ENCODE peak calls at places on chromosome 20, in eight cellular contexts. One of them, this sample, is unnamed.

GRCh38 chr20:47785321-47785899 is at the start of gene SULF2:
- DNase-seq in CD8-positive, alpha-beta T cell: no peak
- DNase-seq in fibroblast of the aortic adventitia: no peak
- DNase-seq in SIG-M5: no peak
- DNase-seq in activated CD4-positive, alpha-beta memory T cell treated with anti-CD3 and anti-CD28 coated beads for 36 hours: no peak
- DNase-seq in heart left ventricle: peak
- DNase-seq in GM10248: no peak
- DNase-seq in ACHN: peak
- DNase-seq in this sample: no peak

GRCh38 chr20:59019217-59019616 is at the start of gene TUBB1:
- DNase-seq in CD8-positive, alpha-beta T cell: no peak
- DNase-seq in activated CD4-positive, alpha-beta memory T cell treated with anti-CD3 and anti-CD28 coated beads for 36 hours: no peak
- DNase-seq in fibroblast of the aortic adventitia: no peak
- DNase-seq in heart left ventricle: no peak
- DNase-seq in ACHN: no peak
- DNase-seq in GM10248: no peak
- DNase-seq in SIG-M5: no peak
- DNase-seq in this sample: no peak

GRCh38 chr20:36314734-36315544 is 8.8 kb downstream of the DLGAP4 start:
- DNase-seq in fibroblast of the aortic adventitia: no peak
- DNase-seq in ACHN: no peak
- DNase-seq in CD8-positive, alpha-beta T cell: no peak
- DNase-seq in heart left ventricle: no peak
- DNase-seq in activated CD4-positive, alpha-beta memory T cell treated with anti-CD3 and anti-CD28 coated beads for 36 hours: peak
- DNase-seq in SIG-M5: no peak
- DNase-seq in GM10248: no peak
- DNase-seq in this sample: no peak

GRCh38 chr20:44407402-44408184 is 52.1 kb downstream of the HNF4A start:
- DNase-seq in GM10248: no peak
- DNase-seq in heart left ventricle: no peak
- DNase-seq in SIG-M5: no peak
- DNase-seq in ACHN: peak
- DNase-seq in CD8-positive, alpha-beta T cell: no peak
- DNase-seq in activated CD4-positive, alpha-beta memory T cell treated with anti-CD3 and anti-CD28 coated beads for 36 hours: no peak
- DNase-seq in fibroblast of the aortic adventitia: peak
- DNase-seq in this sample: peak

GRCh38 chr20:20859510-20859909 is 147.1 kb upstream of the RALGAPA2 start:
- DNase-seq in fibroblast of the aortic adventitia: no peak
- DNase-seq in SIG-M5: no peak
- DNase-seq in heart left ventricle: no peak
- DNase-seq in ACHN: no peak
- DNase-seq in CD8-positive, alpha-beta T cell: no peak
- DNase-seq in GM10248: no peak
- DNase-seq in activated CD4-positive, alpha-beta memory T cell treated with anti-CD3 and anti-CD28 coated beads for 36 hours: no peak
- DNase-seq in this sample: no peak

GRCh38 chr20:38843346-38843745 is 37.8 kb downstream of the PPP1R16B start:
- DNase-seq in activated CD4-positive, alpha-beta memory T cell treated with anti-CD3 and anti-CD28 coated beads for 36 hours: peak
- DNase-seq in ACHN: no peak
- DNase-seq in SIG-M5: no peak
- DNase-seq in heart left ventricle: no peak
- DNase-seq in CD8-positive, alpha-beta T cell: no peak
- DNase-seq in fibroblast of the aortic adventitia: no peak
- DNase-seq in GM10248: no peak
- DNase-seq in this sample: no peak

GRCh38 chr20:48776306-48776705 is 51.5 kb downstream of the PREX1 start:
- DNase-seq in ACHN: no peak
- DNase-seq in GM10248: no peak
- DNase-seq in fibroblast of the aortic adventitia: peak
- DNase-seq in SIG-M5: no peak
- DNase-seq in activated CD4-positive, alpha-beta memory T cell treated with anti-CD3 and anti-CD28 coated beads for 36 hours: peak
- DNase-seq in CD8-positive, alpha-beta T cell: no peak
- DNase-seq in heart left ventricle: no peak
- DNase-seq in this sample: no peak

GRCh38 chr20:46699651-46700359 is 9.6 kb upstream of the SLC2A10 start:
- DNase-seq in heart left ventricle: no peak
- DNase-seq in GM10248: no peak
- DNase-seq in CD8-positive, alpha-beta T cell: no peak
- DNase-seq in activated CD4-positive, alpha-beta memory T cell treated with anti-CD3 and anti-CD28 coated beads for 36 hours: no peak
- DNase-seq in SIG-M5: no peak
- DNase-seq in ACHN: peak
- DNase-seq in fibroblast of the aortic adventitia: peak
- DNase-seq in this sample: no peak

GRCh38 chr20:18623156-18623555 is 35.3 kb downstream of the DTD1 start:
- DNase-seq in activated CD4-positive, alpha-beta memory T cell treated with anti-CD3 and anti-CD28 coated beads for 36 hours: no peak
- DNase-seq in fibroblast of the aortic adventitia: no peak
- DNase-seq in ACHN: no peak
- DNase-seq in SIG-M5: no peak
- DNase-seq in heart left ventricle: no peak
- DNase-seq in GM10248: no peak
- DNase-seq in CD8-positive, alpha-beta T cell: no peak
- DNase-seq in this sample: no peak

GRCh38 chr20:13397300-13397724 is 176.2 kb downstream of the ISM1 start:
- DNase-seq in fibroblast of the aortic adventitia: peak
- DNase-seq in GM10248: no peak
- DNase-seq in SIG-M5: no peak
- DNase-seq in ACHN: no peak
- DNase-seq in heart left ventricle: no peak
- DNase-seq in CD8-positive, alpha-beta T cell: no peak
- DNase-seq in activated CD4-positive, alpha-beta memory T cell treated with anti-CD3 and anti-CD28 coated beads for 36 hours: no peak
- DNase-seq in this sample: no peak

GRCh38 chr20:21504323-21504722 is 9.5 kb downstream of the NKX2-2 start:
- DNase-seq in ACHN: no peak
- DNase-seq in SIG-M5: no peak
- DNase-seq in activated CD4-positive, alpha-beta memory T cell treated with anti-CD3 and anti-CD28 coated beads for 36 hours: no peak
- DNase-seq in GM10248: no peak
- DNase-seq in heart left ventricle: no peak
- DNase-seq in CD8-positive, alpha-beta T cell: no peak
- DNase-seq in fibroblast of the aortic adventitia: no peak
- DNase-seq in this sample: no peak

GRCh38 chr20:48594533-48594932 is 233.3 kb downstream of the PREX1 start:
- DNase-seq in GM10248: no peak
- DNase-seq in heart left ventricle: no peak
- DNase-seq in ACHN: no peak
- DNase-seq in CD8-positive, alpha-beta T cell: no peak
- DNase-seq in SIG-M5: no peak
- DNase-seq in activated CD4-positive, alpha-beta memory T cell treated with anti-CD3 and anti-CD28 coated beads for 36 hours: no peak
- DNase-seq in fibroblast of the aortic adventitia: no peak
- DNase-seq in this sample: no peak

GRCh38 chr20:59022754-59023153 is 3.5 kb downstream of the TUBB1 start:
- DNase-seq in fibroblast of the aortic adventitia: no peak
- DNase-seq in heart left ventricle: no peak
- DNase-seq in CD8-positive, alpha-beta T cell: no peak
- DNase-seq in activated CD4-positive, alpha-beta memory T cell treated with anti-CD3 and anti-CD28 coated beads for 36 hours: no peak
- DNase-seq in SIG-M5: no peak
- DNase-seq in GM10248: no peak
- DNase-seq in ACHN: no peak
- DNase-seq in this sample: no peak

GRCh38 chr20:63372971-63373885 is 12.1 kb upstream of the CHRNA4 start:
- DNase-seq in activated CD4-positive, alpha-beta memory T cell treated with anti-CD3 and anti-CD28 coated beads for 36 hours: no peak
- DNase-seq in fibroblast of the aortic adventitia: no peak
- DNase-seq in GM10248: no peak
- DNase-seq in heart left ventricle: no peak
- DNase-seq in CD8-positive, alpha-beta T cell: no peak
- DNase-seq in ACHN: no peak
- DNase-seq in SIG-M5: no peak
- DNase-seq in this sample: no peak

GRCh38 chr20:46367967-46368901 is 38.2 kb downstream of the ELMO2 start:
- DNase-seq in activated CD4-positive, alpha-beta memory T cell treated with anti-CD3 and anti-CD28 coated beads for 36 hours: peak
- DNase-seq in ACHN: no peak
- DNase-seq in fibroblast of the aortic adventitia: no peak
- DNase-seq in GM10248: no peak
- DNase-seq in CD8-positive, alpha-beta T cell: no peak
- DNase-seq in SIG-M5: no peak
- DNase-seq in heart left ventricle: no peak
- DNase-seq in this sample: peak

GRCh38 chr20:62795023-62795761 is 1.1 kb upstream of the MRGBP start:
- DNase-seq in CD8-positive, alpha-beta T cell: peak
- DNase-seq in activated CD4-positive, alpha-beta memory T cell treated with anti-CD3 and anti-CD28 coated beads for 36 hours: peak
- DNase-seq in heart left ventricle: peak
- DNase-seq in fibroblast of the aortic adventitia: peak
- DNase-seq in GM10248: no peak
- DNase-seq in SIG-M5: no peak
- DNase-seq in ACHN: peak
- DNase-seq in this sample: peak

GRCh38 chr20:57033994-57034393 is 232.4 kb downstream of the BMP7 start:
- DNase-seq in heart left ventricle: no peak
- DNase-seq in ACHN: no peak
- DNase-seq in activated CD4-positive, alpha-beta memory T cell treated with anti-CD3 and anti-CD28 coated beads for 36 hours: no peak
- DNase-seq in GM10248: no peak
- DNase-seq in CD8-positive, alpha-beta T cell: no peak
- DNase-seq in SIG-M5: no peak
- DNase-seq in fibroblast of the aortic adventitia: no peak
- DNase-seq in this sample: peak

GRCh38 chr20:44532981-44533331 is 11.1 kb upstream of the SERINC3 start:
- DNase-seq in fibroblast of the aortic adventitia: peak
- DNase-seq in activated CD4-positive, alpha-beta memory T cell treated with anti-CD3 and anti-CD28 coated beads for 36 hours: peak
- DNase-seq in ACHN: no peak
- DNase-seq in GM10248: no peak
- DNase-seq in CD8-positive, alpha-beta T cell: peak
- DNase-seq in SIG-M5: no peak
- DNase-seq in heart left ventricle: no peak
- DNase-seq in this sample: peak

GRCh38 chr20:32917191-32917950 is 58.6 kb downstream of the EFCAB8 start:
- DNase-seq in fibroblast of the aortic adventitia: no peak
- DNase-seq in CD8-positive, alpha-beta T cell: no peak
- DNase-seq in GM10248: no peak
- DNase-seq in SIG-M5: no peak
- DNase-seq in heart left ventricle: no peak
- DNase-seq in activated CD4-positive, alpha-beta memory T cell treated with anti-CD3 and anti-CD28 coated beads for 36 hours: no peak
- DNase-seq in ACHN: no peak
- DNase-seq in this sample: no peak

GRCh38 chr20:1883986-1884385 is 11.2 kb upstream of the SIRPA start:
- DNase-seq in fibroblast of the aortic adventitia: no peak
- DNase-seq in SIG-M5: no peak
- DNase-seq in ACHN: no peak
- DNase-seq in activated CD4-positive, alpha-beta memory T cell treated with anti-CD3 and anti-CD28 coated beads for 36 hours: no peak
- DNase-seq in GM10248: no peak
- DNase-seq in CD8-positive, alpha-beta T cell: no peak
- DNase-seq in heart left ventricle: no peak
- DNase-seq in this sample: no peak

GRCh38 chr20:47205577-47206123 is 150.8 kb downstream of the ZMYND8 start:
- DNase-seq in CD8-positive, alpha-beta T cell: peak
- DNase-seq in fibroblast of the aortic adventitia: peak
- DNase-seq in activated CD4-positive, alpha-beta memory T cell treated with anti-CD3 and anti-CD28 coated beads for 36 hours: peak
- DNase-seq in SIG-M5: no peak
- DNase-seq in heart left ventricle: peak
- DNase-seq in ACHN: peak
- DNase-seq in GM10248: peak
- DNase-seq in this sample: peak

GRCh38 chr20:49896204-49896603 is 19.1 kb downstream of the SPATA2 start:
- DNase-seq in CD8-positive, alpha-beta T cell: no peak
- DNase-seq in ACHN: no peak
- DNase-seq in GM10248: no peak
- DNase-seq in heart left ventricle: no peak
- DNase-seq in fibroblast of the aortic adventitia: no peak
- DNase-seq in SIG-M5: peak
- DNase-seq in activated CD4-positive, alpha-beta memory T cell treated with anti-CD3 and anti-CD28 coated beads for 36 hours: no peak
- DNase-seq in this sample: no peak

GRCh38 chr20:12371955-12372354 is 454.3 kb downstream of the BTBD3 start:
- DNase-seq in heart left ventricle: no peak
- DNase-seq in activated CD4-positive, alpha-beta memory T cell treated with anti-CD3 and anti-CD28 coated beads for 36 hours: no peak
- DNase-seq in fibroblast of the aortic adventitia: no peak
- DNase-seq in GM10248: no peak
- DNase-seq in ACHN: no peak
- DNase-seq in CD8-positive, alpha-beta T cell: no peak
- DNase-seq in SIG-M5: no peak
- DNase-seq in this sample: no peak

GRCh38 chr20:39049148-39049547 is 87.0 kb downstream of the DHX35 start:
- DNase-seq in SIG-M5: no peak
- DNase-seq in fibroblast of the aortic adventitia: no peak
- DNase-seq in CD8-positive, alpha-beta T cell: no peak
- DNase-seq in ACHN: no peak
- DNase-seq in GM10248: no peak
- DNase-seq in activated CD4-positive, alpha-beta memory T cell treated with anti-CD3 and anti-CD28 coated beads for 36 hours: no peak
- DNase-seq in heart left ventricle: no peak
- DNase-seq in this sample: no peak

GRCh38 chr20:13684566-13685222 is 46.0 kb upstream of the TASP1 start:
- DNase-seq in activated CD4-positive, alpha-beta memory T cell treated with anti-CD3 and anti-CD28 coated beads for 36 hours: peak
- DNase-seq in CD8-positive, alpha-beta T cell: no peak
- DNase-seq in SIG-M5: peak
- DNase-seq in ACHN: no peak
- DNase-seq in fibroblast of the aortic adventitia: no peak
- DNase-seq in heart left ventricle: no peak
- DNase-seq in GM10248: peak
- DNase-seq in this sample: no peak

GRCh38 chr20:58598271-58599015 is 52.6 kb upstream of the STX16 start:
- DNase-seq in heart left ventricle: no peak
- DNase-seq in CD8-positive, alpha-beta T cell: no peak
- DNase-seq in ACHN: no peak
- DNase-seq in fibroblast of the aortic adventitia: peak
- DNase-seq in activated CD4-positive, alpha-beta memory T cell treated with anti-CD3 and anti-CD28 coated beads for 36 hours: no peak
- DNase-seq in GM10248: no peak
- DNase-seq in SIG-M5: no peak
- DNase-seq in this sample: no peak

GRCh38 chr20:63533871-63534393 is 3.2 kb downstream of the PTK6 start:
- DNase-seq in SIG-M5: no peak
- DNase-seq in fibroblast of the aortic adventitia: no peak
- DNase-seq in GM10248: no peak
- DNase-seq in activated CD4-positive, alpha-beta memory T cell treated with anti-CD3 and anti-CD28 coated beads for 36 hours: no peak
- DNase-seq in heart left ventricle: no peak
- DNase-seq in CD8-positive, alpha-beta T cell: no peak
- DNase-seq in ACHN: no peak
- DNase-seq in this sample: no peak

GRCh38 chr20:51417745-51418529 is 124.6 kb downstream of the NFATC2 start:
- DNase-seq in ACHN: no peak
- DNase-seq in GM10248: no peak
- DNase-seq in heart left ventricle: no peak
- DNase-seq in activated CD4-positive, alpha-beta memory T cell treated with anti-CD3 and anti-CD28 coated beads for 36 hours: peak
- DNase-seq in SIG-M5: no peak
- DNase-seq in fibroblast of the aortic adventitia: no peak
- DNase-seq in CD8-positive, alpha-beta T cell: peak
- DNase-seq in this sample: no peak

GRCh38 chr20:49706548-49707517 is 6.8 kb downstream of the B4GALT5 start:
- DNase-seq in fibroblast of the aortic adventitia: no peak
- DNase-seq in SIG-M5: no peak
- DNase-seq in heart left ventricle: no peak
- DNase-seq in CD8-positive, alpha-beta T cell: no peak
- DNase-seq in GM10248: no peak
- DNase-seq in activated CD4-positive, alpha-beta memory T cell treated with anti-CD3 and anti-CD28 coated beads for 36 hours: no peak
- DNase-seq in ACHN: no peak
- DNase-seq in this sample: no peak

GRCh38 chr20:45098096-45098773 is 2.7 kb downstream of the KCNS1 start:
- DNase-seq in heart left ventricle: no peak
- DNase-seq in SIG-M5: no peak
- DNase-seq in ACHN: no peak
- DNase-seq in CD8-positive, alpha-beta T cell: no peak
- DNase-seq in GM10248: no peak
- DNase-seq in activated CD4-positive, alpha-beta memory T cell treated with anti-CD3 and anti-CD28 coated beads for 36 hours: peak
- DNase-seq in fibroblast of the aortic adventitia: no peak
- DNase-seq in this sample: no peak

GRCh38 chr20:6704132-6704861 is 63.2 kb upstream of the BMP2 start:
- DNase-seq in CD8-positive, alpha-beta T cell: no peak
- DNase-seq in SIG-M5: no peak
- DNase-seq in activated CD4-positive, alpha-beta memory T cell treated with anti-CD3 and anti-CD28 coated beads for 36 hours: no peak
- DNase-seq in fibroblast of the aortic adventitia: peak
- DNase-seq in heart left ventricle: no peak
- DNase-seq in GM10248: no peak
- DNase-seq in ACHN: peak
- DNase-seq in this sample: peak

GRCh38 chr20:10721112-10721896 is 47.5 kb upstream of the JAG1 start:
- DNase-seq in SIG-M5: no peak
- DNase-seq in activated CD4-positive, alpha-beta memory T cell treated with anti-CD3 and anti-CD28 coated beads for 36 hours: no peak
- DNase-seq in fibroblast of the aortic adventitia: no peak
- DNase-seq in heart left ventricle: no peak
- DNase-seq in CD8-positive, alpha-beta T cell: no peak
- DNase-seq in ACHN: no peak
- DNase-seq in GM10248: no peak
- DNase-seq in this sample: no peak

GRCh38 chr20:44738779-44739477 is 6.7 kb upstream of the KCNK15 start:
- DNase-seq in SIG-M5: peak
- DNase-seq in activated CD4-positive, alpha-beta memory T cell treated with anti-CD3 and anti-CD28 coated beads for 36 hours: peak
- DNase-seq in ACHN: peak
- DNase-seq in heart left ventricle: peak
- DNase-seq in fibroblast of the aortic adventitia: peak
- DNase-seq in GM10248: peak
- DNase-seq in CD8-positive, alpha-beta T cell: no peak
- DNase-seq in this sample: peak

GRCh38 chr20:753897-754635 is 14.2 kb downstream of the SLC52A3 start:
- DNase-seq in fibroblast of the aortic adventitia: no peak
- DNase-seq in GM10248: no peak
- DNase-seq in heart left ventricle: no peak
- DNase-seq in CD8-positive, alpha-beta T cell: no peak
- DNase-seq in SIG-M5: no peak
- DNase-seq in ACHN: no peak
- DNase-seq in activated CD4-positive, alpha-beta memory T cell treated with anti-CD3 and anti-CD28 coated beads for 36 hours: no peak
- DNase-seq in this sample: no peak

This sample was measured in RCC 7860.